ENCODE peak calls at places on chromosomes 2 and 18, in six cellular contexts. P is breast epithelium, O is lower lobe of right lung, R is tibial nerve, A is SJSA1, L is brain microvascular endothelial cell. I is an unnamed sample.
A peak's percentile ranks its signal among the peaks of the same experiment; 100 is the strongest.

GRCh38 chr2:235879116-235879515 is 289.1 kb downstream of the GBX2 start:
- DNase-seq in P (no peak), L (no peak), A (no peak), R (no peak), O (no peak), I (no peak)

GRCh38 chr2:79368116-79368630 is 144.7 kb upstream of the CTNNA2 start:
- DNase-seq in O (no peak), P (no peak), L (no peak), A (no peak), R (no peak), I (no peak)

GRCh38 chr2:233822101-233822771 is 32.1 kb downstream of the HJURP start:
- DNase-seq in P (no peak), L (no peak), A (no peak), O (no peak), R (no peak), I (no peak)

GRCh38 chr18:56235061-56235772 is 403.2 kb downstream of the TXNL1 start:
- DNase-seq in L (no peak), R (no peak), P (no peak), A (no peak), O (no peak), I (no peak)

GRCh38 chr2:162300271-162300670 is 18.2 kb downstream of the IFIH1 start:
- DNase-seq in O (no peak), L (no peak), R (no peak), P (no peak), A (no peak), I (no peak)

GRCh38 chr18:48951448-48952286 is 902 bp upstream of the SMAD7 start:
- DNase-seq in A (peak; percentile 85), L (peak; percentile 79), P (peak; percentile 87), R (peak; percentile 68), O (peak; percentile 95), I (peak; percentile 80)

GRCh38 chr2:152445791-152446201 is 110.8 kb downstream of the FMNL2 start:
- DNase-seq in P (no peak), O (no peak), R (no peak), A (peak; percentile 80), L (peak; percentile 78), I (no peak)

GRCh38 chr2:186429095-186429494 is 57.0 kb upstream of the ZC3H15 start:
- DNase-seq in L (no peak), A (no peak), O (no peak), P (no peak), R (no peak), I (no peak)

GRCh38 chr18:73717570-73717969 is 430.1 kb downstream of the FBXO15 start:
- DNase-seq in O (no peak), P (no peak), R (no peak), A (peak; percentile 33), L (no peak), I (no peak)

GRCh38 chr2:230472619-230473018 is 56.6 kb downstream of the SP100 start:
- DNase-seq in P (no peak), A (peak; percentile 11), L (peak; percentile 53), R (no peak), O (no peak), I (no peak)

GRCh38 chr2:32553829-32554432 is 73.9 kb upstream of the TTC27 start:
- DNase-seq in P (no peak), O (no peak), L (peak; percentile 21), A (peak; percentile 21), R (no peak), I (no peak)

GRCh38 chr2:28413896-28414290 is 21.2 kb downstream of the FOSL2 start:
- DNase-seq in L (no peak), O (no peak), A (no peak), R (no peak), P (no peak), I (no peak)

GRCh38 chr2:171323971-171324528 is 109.7 kb downstream of the METTL8 start:
- DNase-seq in A (no peak), O (no peak), P (no peak), L (no peak), R (no peak), I (no peak)

GRCh38 chr2:171320731-171321130 is 113.1 kb downstream of the METTL8 start:
- DNase-seq in L (no peak), P (no peak), A (no peak), R (no peak), O (no peak), I (no peak)

GRCh38 chr2:171330155-171330956 is 103.4 kb downstream of the METTL8 start:
- DNase-seq in P (no peak), L (no peak), O (no peak), R (no peak), A (no peak), I (no peak)

GRCh38 chr2:171327043-171327496 is 106.7 kb downstream of the METTL8 start:
- DNase-seq in R (no peak), O (no peak), L (no peak), A (no peak), P (no peak), I (no peak)

GRCh38 chr2:171325886-171326585 is 107.8 kb downstream of the METTL8 start:
- DNase-seq in O (no peak), R (no peak), P (no peak), L (no peak), A (no peak), I (no peak)
- H3K27ac ChIP-seq in O (no peak overlapping the region), R (no peak overlapping the region), P (no peak overlapping the region), L (no peak overlapping the region), A (no peak overlapping the region), I (no peak overlapping the region)

GRCh38 chr2:144481109-144481508 is 38.8 kb downstream of the ZEB2 start:
- DNase-seq in A (no peak), L (no peak), P (no peak), O (no peak), R (no peak), I (no peak)

GRCh38 chr2:144479138-144479537 is 40.8 kb downstream of the ZEB2 start:
- DNase-seq in L (no peak), P (no peak), A (peak; percentile 65), O (no peak), R (no peak), I (no peak)

GRCh38 chr2:144480257-144480656 is 39.7 kb downstream of the ZEB2 start:
- DNase-seq in R (no peak), L (no peak), P (no peak), O (no peak), A (peak; percentile 67), I (no peak)

GRCh38 chr2:144479659-144480058 is 40.3 kb downstream of the ZEB2 start:
- DNase-seq in R (no peak), L (no peak), A (no peak), P (no peak), O (no peak), I (no peak)

GRCh38 chr2:144481666-144482065 is 38.3 kb downstream of the ZEB2 start:
- DNase-seq in O (no peak), R (no peak), A (no peak), P (no peak), L (no peak), I (no peak)
- H3K27ac ChIP-seq in O (no peak overlapping the region), R (no peak overlapping the region), A (peak overlapping the region; percentile 76), P (no peak overlapping the region), L (no peak overlapping the region), I (peak overlapping the region; percentile 23)

GRCh38 chr2:224861266-224861665 is 145.1 kb upstream of the CCDC195 start:
- DNase-seq in A (no peak), O (no peak), P (peak; percentile 26), R (no peak), L (no peak), I (no peak)
- H3K27ac ChIP-seq in A (no peak overlapping the region), O (no peak overlapping the region), P (peak overlapping the region; percentile 61), R (no peak overlapping the region), L (no peak overlapping the region), I (no peak overlapping the region)

GRCh38 chr18:33603434-33603833 is 25.4 kb downstream of the ASXL3 start:
- DNase-seq in P (no peak), O (no peak), L (no peak), A (no peak), R (no peak), I (no peak)
- H3K27ac ChIP-seq in P (no peak overlapping the region), O (no peak overlapping the region), L (no peak overlapping the region), A (no peak overlapping the region), R (no peak overlapping the region), I (no peak overlapping the region)

GRCh38 chr2:8543412-8544167 is 138.3 kb upstream of the ID2 start:
- DNase-seq in O (peak; percentile 79), P (no peak), A (peak; percentile 79), L (peak; percentile 77), R (no peak), I (no peak)
- H3K27ac ChIP-seq in O (peak overlapping the region; percentile 81), P (peak overlapping the region; percentile 55), A (peak overlapping the region; percentile 53), L (no peak overlapping the region), R (no peak overlapping the region), I (no peak overlapping the region)

DNA sequence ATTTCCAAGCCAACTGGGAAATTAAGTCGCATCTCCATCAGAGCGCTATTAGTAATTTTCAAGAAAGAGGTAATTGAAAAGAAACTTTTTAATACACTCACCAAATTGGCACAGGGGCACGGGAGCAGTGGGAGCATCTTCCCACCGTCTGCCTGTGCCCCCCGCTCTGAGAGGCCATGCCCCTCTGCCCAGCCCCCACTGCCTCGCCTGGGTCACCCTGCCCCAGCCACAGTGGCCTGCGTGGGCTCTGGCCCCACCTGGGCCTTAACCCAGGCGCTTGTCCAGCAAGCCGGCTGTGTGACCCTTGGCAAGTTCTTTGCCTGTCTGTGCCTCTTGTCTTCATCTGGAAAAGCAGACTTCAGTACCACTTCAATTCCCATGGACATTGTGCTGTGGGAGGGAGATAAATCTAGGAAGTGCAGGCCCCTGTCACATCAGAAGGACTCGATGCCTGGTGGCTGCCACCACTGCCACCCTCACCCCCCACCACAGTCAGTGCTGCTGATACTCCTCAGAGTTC is 31.9 kb downstream of the GLI2 start:
- DNase-seq in P (no peak), L (no peak), O (peak; percentile 21), A (no peak), R (peak; percentile 5), I (no peak)
- H3K27ac ChIP-seq in P (peak overlapping the region; percentile 12), L (peak overlapping the region; percentile 95), O (no peak overlapping the region), A (peak overlapping the region; percentile 94), R (no peak overlapping the region), I (no peak overlapping the region)

GRCh38 chr2:144460981-144461766 is 58.7 kb downstream of the ZEB2 start:
- DNase-seq in R (no peak), O (no peak), P (no peak), A (peak; percentile 77), L (peak; percentile 96), I (peak; percentile 63)
- H3K27ac ChIP-seq in R (peak overlapping the region; percentile 49), O (no peak overlapping the region), P (no peak overlapping the region), A (peak overlapping the region; percentile 89), L (peak overlapping the region; percentile 89), I (peak overlapping the region; percentile 96)